ENCODE peak calls at places on chromosomes 4 and X, in ten cellular contexts. L is colonic mucosa, Y is body of pancreas, T is IMR-90, H is tibial artery, I is adrenal gland, S is uterus, F is endodermal cell, Z is spleen, N is PC-3. B is an unnamed sample.

GRCh38 chr4:142777045-142777743 is 68.9 kb downstream of the INPP4B start:
- DNase-seq in Z (no peak), H (no peak), T (no peak), F (peak; percentile 52), N (no peak), S (no peak), I (no peak), L (peak; percentile 19), Y (peak; percentile 27), B (peak; percentile 77)

GRCh38 chr4:72486991-72487390 is 82.0 kb downstream of the ADAMTS3 start:
- DNase-seq in Y (no peak), H (no peak), Z (no peak), I (no peak), N (peak; percentile 90), S (no peak), F (no peak), L (no peak), T (no peak), B (peak; percentile 62)

GRCh38 chr4:23930750-23931488 is 41.1 kb upstream of the PPARGC1A start:
- DNase-seq in Y (peak; percentile 61), S (peak; percentile 26), F (peak; percentile 73), H (peak; percentile 75), T (no peak), Z (no peak), N (no peak), I (peak; percentile 91), L (peak; percentile 40), B (no peak)

GRCh38 chr4:154314248-154314647 is 177.4 kb downstream of the DCHS2 start:
- DNase-seq in F (no peak), L (no peak), Y (no peak), H (no peak), S (no peak), N (peak; percentile 53), Z (no peak), T (no peak), I (no peak), B (peak; percentile 34)

GRCh38 chrX:115226929-115227328 is 7.0 kb downstream of the LRCH2 start:
- DNase-seq in I (no peak), Z (no peak), T (peak; percentile 28), S (no peak), H (no peak), L (no peak), Y (no peak), N (peak; percentile 66), F (peak; percentile 73), B (peak; percentile 36)

GRCh38 chr4:41399191-41399590 is 138.8 kb upstream of the LIMCH1 start:
- DNase-seq in F (no peak), Z (no peak), L (no peak), T (no peak), S (no peak), N (no peak), I (no peak), H (no peak), Y (no peak), B (no peak)

GRCh38 chr4:48772568-48772967 is 7.5 kb downstream of the FRYL start:
- DNase-seq in N (no peak), Y (no peak), F (no peak), S (no peak), Z (no peak), T (no peak), I (no peak), H (no peak), L (no peak), B (no peak)

GRCh38 chr4:81635747-81636146 is 164.0 kb upstream of the RASGEF1B start:
- DNase-seq in Y (peak; percentile 36), H (peak; percentile 76), S (no peak), N (peak; percentile 11), T (no peak), I (peak; percentile 62), Z (peak; percentile 83), F (no peak), L (peak; percentile 85), B (peak; percentile 60)

GRCh38 chrX:3680459-3680858 is 33.0 kb downstream of the PRKX start:
- DNase-seq in I (no peak), F (no peak), L (no peak), T (peak; percentile 16), Z (no peak), N (peak; percentile 2), H (no peak), S (no peak), Y (no peak), B (no peak)

GRCh38 chrX:3678287-3678686 is 35.2 kb downstream of the PRKX start:
- DNase-seq in Z (no peak), N (no peak), Y (no peak), H (no peak), L (peak; percentile 23), F (no peak), I (no peak), S (no peak), T (peak; percentile 29), B (peak; percentile 4)

GRCh38 chrX:3679669-3680068 is 33.8 kb downstream of the PRKX start:
- DNase-seq in Y (no peak), S (no peak), F (no peak), N (no peak), H (no peak), I (no peak), L (peak; percentile 71), T (no peak), Z (no peak), B (no peak)
- H3K4me3 ChIP-seq in Y (no peak overlapping the region), S (no peak overlapping the region), F (no peak overlapping the region), N (no peak overlapping the region), H (no peak overlapping the region), I (no peak overlapping the region), L (no peak overlapping the region), T (no peak overlapping the region), Z (no peak overlapping the region), B (no peak overlapping the region)

GRCh38 chrX:65451663-65452062 is 82.9 kb downstream of the LAS1L start:
- DNase-seq in Z (no peak), I (no peak), H (no peak), Y (peak; percentile 15), T (peak; percentile 33), F (peak; percentile 55), N (peak; percentile 53), S (no peak), L (peak; percentile 26), B (peak; percentile 29)
- TF ChIP-seq CTCF in Z (no peak), I (peak; percentile 11), H (no peak), Y (peak; percentile 48), T (peak; percentile 43), F (peak; percentile 81), N (peak; percentile 74), S (no peak), L (peak; percentile 48), B (peak; percentile 42)

GRCh38 chrX:2441466-2441865 is 59.3 kb downstream of the DHRSX start:
- DNase-seq in Y (no peak), T (no peak), Z (no peak), F (no peak), N (no peak), S (no peak), L (no peak), H (no peak), I (no peak), B (no peak)

GRCh38 chrX:2445662-2446623 is 54.8 kb downstream of the DHRSX start:
- DNase-seq in Z (peak; percentile 32), L (no peak), I (no peak), N (no peak), Y (no peak), T (no peak), S (no peak), H (no peak), F (no peak), B (no peak)

GRCh38 chrX:2439613-2440012 is 61.2 kb downstream of the DHRSX start:
- DNase-seq in L (no peak), I (no peak), Z (no peak), T (no peak), Y (no peak), S (no peak), F (no peak), H (no peak), N (no peak), B (no peak)

GRCh38 chrX:2446815-2447214 is 54.0 kb downstream of the DHRSX start:
- DNase-seq in F (no peak), N (no peak), T (no peak), H (no peak), Z (peak; percentile 20), S (no peak), I (no peak), L (no peak), Y (no peak), B (no peak)

DNA sequence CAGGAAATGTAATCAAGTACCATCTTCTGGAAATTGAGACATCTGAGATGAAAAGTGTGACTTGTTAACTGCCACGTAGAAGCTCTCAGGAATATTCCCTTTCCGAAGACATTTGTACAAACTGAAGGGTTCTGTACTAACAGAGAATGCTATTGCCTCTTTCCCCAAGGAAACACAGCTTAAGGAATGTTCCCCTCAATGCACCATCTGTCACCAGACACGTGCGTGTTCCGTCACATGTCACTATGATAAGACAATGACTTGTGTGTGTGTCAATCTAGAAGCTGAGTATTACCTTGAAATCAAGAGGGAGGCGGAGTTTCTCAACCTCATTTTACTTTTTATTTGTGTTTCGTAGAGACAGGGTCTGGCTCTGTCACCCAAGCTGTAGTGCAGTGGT is 58.1 kb downstream of the DHRSX start:
- DNase-seq in F (no peak), N (no peak), I (no peak), Y (no peak), Z (no peak), L (no peak), S (no peak), H (no peak), T (no peak), B (no peak)
- H3K36me3 ChIP-seq in F (peaks cover 16% of the 10 kb centered on the region), N (no peaks in the 10 kb centered on the region), I (no peaks in the 10 kb centered on the region), Y (no peaks in the 10 kb centered on the region), Z (peaks cover 38% of the 10 kb centered on the region), L (no peaks in the 10 kb centered on the region), S (no peaks in the 10 kb centered on the region), H (peaks cover 4% of the 10 kb centered on the region), T (peaks cover 15% of the 10 kb centered on the region), B (peaks cover 3% of the 10 kb centered on the region)

GRCh38 chr4:147599764-147600163 is 17.4 kb upstream of the TMEM184C start:
- DNase-seq in Z (no peak), I (no peak), F (no peak), S (no peak), L (no peak), T (peak; percentile 71), N (no peak), Y (no peak), H (no peak), B (no peak)

GRCh38 chr4:147599206-147599605 is 18.0 kb upstream of the TMEM184C start:
- DNase-seq in F (no peak), N (no peak), S (no peak), L (no peak), Z (no peak), I (no peak), Y (no peak), H (no peak), T (no peak), B (no peak)

GRCh38 chr4:147597561-147597960 is 19.6 kb upstream of the TMEM184C start:
- DNase-seq in H (no peak), Z (no peak), T (no peak), I (no peak), Y (no peak), S (no peak), F (no peak), N (no peak), L (no peak), B (no peak)

GRCh38 chr4:147596377-147596776 is 20.8 kb upstream of the TMEM184C start:
- DNase-seq in S (no peak), L (no peak), H (no peak), I (no peak), Z (no peak), Y (no peak), N (peak; percentile 24), F (no peak), T (peak; percentile 31), B (peak; percentile 75)

DNA sequence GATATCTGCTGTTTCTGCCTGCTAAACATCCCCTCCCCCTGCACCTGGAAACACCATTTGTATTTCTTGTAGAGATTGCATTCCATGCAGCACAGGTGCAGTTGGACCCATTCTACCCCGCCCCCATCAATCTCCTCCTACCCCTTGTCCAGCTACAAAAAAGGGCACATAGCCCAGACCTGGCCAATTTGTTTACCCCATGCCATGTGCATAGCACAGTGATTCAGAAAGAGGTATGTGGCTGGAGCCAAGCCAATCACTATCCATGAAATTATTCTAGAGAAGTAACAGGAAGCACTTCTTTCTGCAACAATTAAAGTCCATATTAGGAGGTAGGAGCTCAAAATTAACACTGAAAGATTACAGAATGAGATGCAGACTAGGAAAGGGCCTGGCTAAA is 20.2 kb upstream of the TMEM184C start:
- DNase-seq in Z (no peak), N (peak; percentile 90), T (peak; percentile 93), H (no peak), S (no peak), Y (peak; percentile 84), I (no peak), F (no peak), L (no peak), B (peak; percentile 89)
- H3K4me3 ChIP-seq in Z (no peak overlapping the region), N (no peak overlapping the region), T (no peak overlapping the region), H (no peak overlapping the region), S (no peak overlapping the region), Y (no peak overlapping the region), I (no peak overlapping the region), F (no peak overlapping the region), L (no peak overlapping the region), B (no peak overlapping the region)

B was measured in bronchial epithelial cell.